ENCODE peak calls at places on chromosomes 11 and 22, in four cellular contexts. O, S, A and G are unnamed samples.
A peak's percentile ranks its signal among the peaks of the same experiment; 100 is the strongest.

GRCh38 chr11:79678780-79679468 is 238.1 kb upstream of the TENM4 start:
- DNase-seq in S (no peak), O (no peak), A (no peak), G (peak; percentile 11)

GRCh38 chr11:17188675-17189074 is 19.1 kb downstream of the PIK3C2A start:
- DNase-seq in S (no peak), A (no peak), O (no peak), G (no peak)

GRCh38 chr22:45036154-45036553 is 26.3 kb upstream of the PHF21B start:
- DNase-seq in O (peak; percentile 45), S (peak; percentile 59), A (peak; percentile 16), G (no peak)

GRCh38 chr22:44831885-44832284 is 79.5 kb downstream of the ARHGAP8 start:
- DNase-seq in S (no peak), O (no peak), A (no peak), G (no peak)

GRCh38 chr11:38173671-38174070 is 1575.6 kb upstream of the RAG2 start:
- DNase-seq in S (no peak), A (no peak), O (no peak), G (no peak)

GRCh38 chr22:34992672-34993071 is 73.3 kb upstream of the ISX start:
- DNase-seq in A (no peak), S (no peak), O (no peak), G (no peak)

GRCh38 chr22:41650821-41651220 is 29.7 kb downstream of the XRCC6 start:
- DNase-seq in O (no peak), S (no peak), A (no peak), G (no peak)

GRCh38 chr11:70000228-70000627 is 77.9 kb upstream of the ANO1 start:
- DNase-seq in S (no peak), O (no peak), A (no peak), G (no peak)

GRCh38 chr11:116335078-116335477 is 437.7 kb downstream of the BUD13 start:
- DNase-seq in O (no peak), S (no peak), A (no peak), G (no peak)

GRCh38 chr22:38120359-38121110 is 10.1 kb upstream of the BAIAP2L2 start:
- DNase-seq in A (no peak), S (no peak), O (no peak), G (no peak)

GRCh38 chr11:118666331-118666730 is 13.1 kb downstream of the TREH start:
- DNase-seq in S (no peak), O (no peak), A (no peak), G (no peak)

DNA sequence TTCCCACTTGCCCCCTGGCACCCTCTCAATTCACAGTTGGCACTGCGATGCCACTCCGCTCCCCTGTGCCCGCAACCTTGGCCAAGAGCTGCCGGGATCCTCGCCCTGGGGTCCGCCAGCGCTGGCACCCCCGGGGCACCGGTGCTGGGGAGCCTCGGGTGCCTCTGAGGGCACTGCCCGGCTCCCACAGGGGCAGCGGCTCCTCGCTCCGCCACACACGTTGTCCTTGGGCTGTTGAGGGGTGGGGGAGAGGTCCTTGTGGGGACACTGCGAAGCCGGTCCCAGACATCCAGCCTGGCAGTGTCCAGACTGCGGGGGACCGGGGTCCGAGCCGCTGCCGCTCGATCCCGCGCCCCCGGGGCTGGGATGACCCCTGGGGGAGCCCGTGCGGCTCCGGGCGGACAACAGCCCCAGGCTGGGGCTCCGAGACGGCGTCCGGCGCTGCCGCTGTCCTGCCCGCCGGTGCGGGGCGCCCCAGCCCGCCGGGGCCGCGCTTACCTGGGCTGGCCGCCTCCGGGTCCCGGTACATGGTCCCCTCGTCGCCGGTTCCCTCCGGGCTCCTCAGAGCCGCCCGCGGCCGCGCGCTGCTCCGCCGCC is 486 bp downstream of the SYT7 start:
- DNase-seq in O (no peak), A (no peak), S (no peak), G (no peak)
- TF ChIP-seq CTCF in O (no peak), A (no peak), S (no peak), G (no peak)

GRCh38 chr11:62787005-62787759 is at the start of gene TMEM179B:
- DNase-seq in S (peak; percentile 99), A (peak; percentile 98), O (peak; percentile 97), G (peak; percentile 93)
- TF ChIP-seq CTCF in S (peak; percentile 11), A (peak; percentile 74), O (peak; percentile 40), G (peak; percentile 67)

DNA sequence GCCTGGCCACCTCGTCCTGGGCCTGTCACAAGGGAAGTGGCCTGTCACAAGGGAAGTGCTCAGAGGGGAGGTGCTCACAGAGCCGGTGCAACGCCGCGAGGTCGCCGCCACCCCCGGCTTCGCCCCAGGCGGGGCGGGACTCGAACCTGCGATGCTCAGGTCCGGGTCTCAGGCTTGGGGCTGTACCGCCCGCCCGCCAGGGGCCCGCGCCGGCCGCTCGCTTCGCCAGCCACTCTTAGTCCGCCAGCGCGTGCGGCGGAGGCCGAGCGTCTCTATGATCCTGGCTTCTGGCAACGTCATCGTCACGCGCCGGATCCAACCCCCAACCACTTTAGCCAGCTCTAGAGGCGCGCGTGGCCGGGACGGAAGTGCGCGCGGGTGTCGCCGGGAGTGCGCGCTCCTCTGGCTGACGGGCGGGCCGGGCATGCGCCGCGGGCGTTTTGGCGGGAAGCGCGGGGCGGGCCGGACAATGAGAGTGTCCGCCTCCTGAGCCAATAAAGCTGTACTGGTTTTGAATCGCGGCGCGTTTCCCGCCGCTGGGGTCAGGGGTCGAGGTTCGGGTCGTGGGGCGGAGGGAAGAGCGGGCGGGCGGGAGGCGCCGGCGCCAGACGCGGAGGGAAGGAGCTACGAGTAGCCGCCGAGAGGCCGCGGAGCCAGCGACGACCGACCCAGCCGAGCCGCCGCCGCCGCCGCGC is at the start of gene TRMT2A:
- DNase-seq in O (peak; percentile 97), S (peak; percentile 97), A (peak; percentile 98), G (peak; percentile 93)
- TF ChIP-seq CTCF in O (no peak), S (peak; percentile 46), A (peak; percentile 38), G (peak; percentile 4)

GRCh38 chr22:46568102-46568809 is 30.8 kb upstream of the CELSR1 start:
- DNase-seq in O (no peak), A (no peak), S (peak; percentile 10), G (no peak)
- TF ChIP-seq CTCF in O (no peak), A (no peak), S (no peak), G (peak; percentile 33)

GRCh38 chr11:122851366-122852011 is 13.2 kb downstream of the CRTAM start:
- DNase-seq in A (no peak), S (no peak), O (no peak), G (no peak)

GRCh38 chr11:122853261-122853660 is 15.0 kb downstream of the CRTAM start:
- DNase-seq in A (peak; percentile 25), O (no peak), S (no peak), G (no peak)

GRCh38 chr11:122852071-122852831 is 14.0 kb downstream of the CRTAM start:
- DNase-seq in O (peak; percentile 70), A (peak; percentile 53), S (no peak), G (no peak)

GRCh38 chr11:122847437-122847836 is 9.1 kb downstream of the CRTAM start:
- DNase-seq in A (no peak), O (no peak), S (no peak), G (no peak)

DNA sequence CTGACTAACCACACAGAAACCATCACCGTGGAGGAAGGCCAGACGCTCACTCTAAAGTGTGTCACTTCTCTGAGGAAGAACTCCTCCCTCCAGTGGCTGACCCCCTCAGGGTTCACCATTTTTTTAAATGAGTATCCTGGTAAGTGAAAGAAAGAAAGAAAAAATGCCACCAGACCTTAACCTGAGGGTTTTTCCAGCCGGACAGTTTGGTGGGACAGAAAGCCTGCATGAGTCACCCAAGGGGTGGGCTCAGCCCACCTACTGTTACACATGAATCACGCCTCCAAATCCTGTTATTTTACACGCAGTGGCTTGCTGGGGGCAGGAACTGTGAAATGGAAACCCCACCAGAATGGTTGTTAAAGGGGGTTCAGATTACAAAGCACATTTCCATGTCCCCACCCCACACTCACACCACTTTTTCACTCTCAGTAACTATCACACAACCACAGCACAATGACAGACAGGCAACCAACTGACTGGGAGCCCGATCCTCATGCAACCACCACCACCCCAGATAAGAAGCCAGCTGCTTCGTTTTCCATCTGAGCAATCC is 11.9 kb downstream of the CRTAM start:
- DNase-seq in A (peak; percentile 57), S (no peak), O (peak; percentile 67), G (no peak)
- TF ChIP-seq CTCF in A (peak; percentile 15), S (no peak), O (no peak), G (no peak)

GRCh38 chr11:57116654-57117053 is 65.1 kb upstream of the LRRC55 start:
- DNase-seq in A (peak; percentile 44), O (peak; percentile 69), S (no peak), G (peak; percentile 4)
- TF ChIP-seq CTCF in A (peak; percentile 54), O (peak; percentile 62), S (peak; percentile 40), G (peak; percentile 60)